ENCODE peak calls at places on chromosome 1, in nine cellular contexts. P is PC-3, Z is hepatocyte, Y is SK-N-SH, O is GM23338, D is HCT116, F is OCI-LY7, R is MM.1S, M is neural progenitor cell. G is an unnamed sample.

GRCh38 chr1:115412733-115413132 is 74.7 kb upstream of the NGF start:
- DNase-seq in R (no peak), M (no peak), Y (no peak), P (no peak), F (no peak), D (no peak), Z (no peak), O (no peak), G (no peak)

GRCh38 chr1:48552420-48552819 is 80.4 kb upstream of the SPATA6 start:
- DNase-seq in Y (no peak), D (peak; percentile 10), P (peak; percentile 59), O (peak; percentile 57), F (peak; percentile 20), M (peak; percentile 36), Z (peak; percentile 19), R (peak; percentile 9), G (no peak)

GRCh38 chr1:228941673-228942072 is 206.4 kb downstream of the RHOU start:
- DNase-seq in P (no peak), Y (no peak), D (no peak), Z (no peak), O (no peak), F (no peak), M (no peak), R (no peak), G (no peak)

GRCh38 chr1:208088319-208088718 is 155.9 kb downstream of the PLXNA2 start:
- DNase-seq in D (no peak), P (no peak), O (no peak), Z (no peak), Y (peak; percentile 29), R (no peak), M (no peak), F (no peak), G (peak; percentile 17)

GRCh38 chr1:12618661-12619395 is 818 bp upstream of the DHRS3 start:
- DNase-seq in P (peak; percentile 87), O (peak; percentile 86), M (peak; percentile 79), R (peak; percentile 21), Z (peak; percentile 91), F (no peak), Y (peak; percentile 43), D (peak; percentile 78), G (peak; percentile 93)

GRCh38 chr1:62194651-62195282 is at the start of gene L1TD1:
- DNase-seq in Y (peak; percentile 25), F (no peak), Z (peak; percentile 60), M (peak; percentile 88), R (no peak), P (no peak), O (peak; percentile 99), D (no peak), G (peak; percentile 9)

GRCh38 chr1:38941527-38942019 is at the start of gene RHBDL2:
- DNase-seq in F (no peak), O (peak; percentile 32), P (peak; percentile 85), Y (peak; percentile 7), M (peak; percentile 25), R (no peak), D (no peak), Z (no peak), G (peak; percentile 89)

GRCh38 chr1:214072758-214073157 is 85.0 kb downstream of the PROX1 start:
- DNase-seq in Z (no peak), P (no peak), Y (no peak), O (no peak), F (no peak), M (no peak), R (no peak), D (no peak), G (no peak)

GRCh38 chr1:61142726-61143500 is 60.6 kb downstream of the NFIA start:
- DNase-seq in R (no peak), M (no peak), F (no peak), D (no peak), O (peak; percentile 31), P (peak; percentile 80), Z (no peak), Y (no peak), G (peak; percentile 40)

GRCh38 chr1:237875291-237875690 is 15.4 kb downstream of the ZP4 start:
- DNase-seq in R (no peak), P (peak; percentile 63), O (no peak), F (no peak), Y (no peak), D (no peak), M (no peak), Z (no peak), G (no peak)

GRCh38 chr1:40039245-40039756 is 1.2 kb upstream of the CAP1 start:
- DNase-seq in R (peak; percentile 62), F (peak; percentile 88), P (peak; percentile 34), Y (no peak), O (no peak), Z (no peak), M (no peak), D (no peak), G (no peak)

GRCh38 chr1:88488277-88488676 is 195.8 kb upstream of the PKN2 start:
- DNase-seq in Y (no peak), P (peak; percentile 76), M (no peak), R (no peak), D (no peak), Z (no peak), O (no peak), F (no peak), G (peak; percentile 13)

GRCh38 chr1:117665523-117666274 is 59.9 kb downstream of the TENT5C start:
- DNase-seq in D (no peak), Z (no peak), Y (no peak), R (peak; percentile 37), M (no peak), O (no peak), P (no peak), F (no peak), G (no peak)

GRCh38 chr1:229284887-229285286 is 14.0 kb downstream of the RAB4A start:
- DNase-seq in P (no peak), O (no peak), F (no peak), D (no peak), R (no peak), Y (no peak), M (no peak), Z (no peak), G (no peak)

GRCh38 chr1:168483531-168483930 is 60.3 kb downstream of the XCL2 start:
- DNase-seq in P (peak; percentile 23), O (no peak), R (no peak), D (no peak), M (no peak), Z (no peak), F (no peak), Y (no peak), G (peak; percentile 87)
- TF ChIP-seq EZH2phosphoT487 in P (no peak), O (no peak), R (no peak), D (no peak), M (no peak), Z (no peak), F (no peak), Y (no peak), G (no peak)

GRCh38 chr1:3904843-3905185 is 4.7 kb upstream of the C1orf174 start:
- DNase-seq in Z (no peak), R (no peak), F (peak; percentile 49), P (no peak), M (no peak), Y (no peak), O (peak; percentile 9), D (no peak), G (no peak)
- TF ChIP-seq EZH2phosphoT487 in Z (no peak), R (no peak), F (no peak), P (no peak), M (no peak), Y (no peak), O (no peak), D (no peak), G (no peak)

DNA sequence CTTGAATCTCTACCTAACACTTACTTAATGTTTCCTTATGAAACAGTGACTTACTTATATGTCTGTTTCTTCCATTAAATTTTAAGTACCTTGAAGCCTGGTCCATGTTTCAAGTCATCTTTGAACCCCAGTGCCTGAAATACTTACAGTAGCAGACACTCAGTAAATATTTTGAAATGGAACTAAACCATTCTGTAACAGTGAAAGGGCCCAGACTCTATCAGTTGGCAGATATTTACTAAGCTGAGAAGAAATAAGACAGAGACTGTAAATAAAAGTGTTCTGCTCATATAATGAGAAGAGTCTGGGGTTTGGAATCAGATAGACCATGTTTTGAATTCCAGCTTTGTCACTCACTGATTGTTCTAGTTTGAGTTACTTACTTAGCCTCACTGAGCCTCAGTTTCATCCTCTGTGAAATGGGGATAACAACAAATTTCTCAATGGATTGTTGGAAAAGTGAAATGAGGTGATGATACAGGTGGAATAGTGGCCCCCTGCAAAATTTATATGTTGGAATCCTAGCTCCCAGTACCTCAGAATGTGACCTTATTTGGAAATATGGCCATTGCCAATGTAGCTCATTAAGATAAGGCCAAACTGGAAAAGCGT is 19.3 kb upstream of the C1orf21 start:
- DNase-seq in R (no peak), O (no peak), Z (no peak), F (no peak), D (no peak), P (no peak), Y (no peak), M (no peak), G (no peak)
- TF ChIP-seq EZH2phosphoT487 in R (no peak), O (no peak), Z (no peak), F (no peak), D (no peak), P (no peak), Y (no peak), M (no peak), G (no peak)

GRCh38 chr1:50369830-50370229 is 53.4 kb downstream of the DMRTA2 start:
- DNase-seq in F (no peak), P (no peak), Y (no peak), Z (no peak), R (no peak), M (peak; percentile 37), D (no peak), O (peak; percentile 63), G (no peak)

GRCh38 chr1:50373532-50373931 is 49.7 kb downstream of the DMRTA2 start:
- DNase-seq in M (no peak), Z (no peak), O (peak; percentile 40), F (no peak), Y (no peak), D (no peak), P (no peak), R (no peak), G (no peak)

GRCh38 chr1:50369008-50369634 is 54.1 kb downstream of the DMRTA2 start:
- DNase-seq in P (no peak), M (no peak), O (no peak), Y (no peak), D (no peak), R (no peak), F (no peak), Z (no peak), G (no peak)

GRCh38 chr1:50371749-50372148 is 51.5 kb downstream of the DMRTA2 start:
- DNase-seq in Z (no peak), M (no peak), Y (no peak), R (no peak), P (no peak), D (no peak), O (peak; percentile 48), F (no peak), G (peak; percentile 13)

DNA sequence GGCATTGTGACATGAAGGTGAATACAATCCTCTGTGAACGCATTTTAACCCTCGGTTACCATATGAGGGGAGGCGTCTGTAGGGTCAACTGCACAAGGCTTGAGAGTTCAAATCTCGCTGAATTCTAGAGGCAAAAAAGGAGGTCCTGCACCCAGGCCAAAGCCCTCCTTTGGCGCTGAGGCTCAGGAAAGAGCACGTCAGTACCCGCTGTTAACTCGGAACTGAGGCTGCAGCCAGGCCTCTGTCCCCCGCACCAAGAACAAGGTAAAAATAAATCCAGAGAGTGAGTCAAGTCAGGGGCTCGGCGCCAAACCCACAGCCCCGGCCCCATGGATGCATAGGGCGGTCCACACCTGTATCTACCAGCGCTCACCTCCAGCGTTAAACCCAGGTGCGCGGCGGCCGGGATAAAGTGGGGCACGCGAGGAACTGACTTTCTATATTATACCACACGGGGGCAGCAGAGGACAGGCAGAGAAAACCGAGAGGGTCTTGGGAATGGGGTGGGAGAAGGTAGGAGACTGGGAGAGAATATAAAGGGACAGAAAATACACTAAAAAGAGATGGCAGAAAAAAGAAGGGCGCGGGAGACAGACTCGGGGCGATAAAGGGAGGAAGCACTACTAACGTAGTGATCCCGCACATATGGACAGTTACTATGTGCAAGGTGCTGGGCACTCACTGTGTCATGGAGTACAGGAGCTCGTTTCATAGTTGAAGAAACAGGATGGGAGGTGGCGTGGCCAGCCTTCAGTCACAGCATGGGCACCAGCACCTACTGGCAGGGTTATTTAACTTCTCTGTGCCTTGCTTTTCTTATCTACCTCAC is 54.9 kb downstream of the DMRTA2 start:
- DNase-seq in P (peak; percentile 23), F (peak; percentile 25), Z (peak; percentile 63), R (peak; percentile 26), M (peak; percentile 63), Y (peak; percentile 80), O (peak; percentile 86), D (peak; percentile 21), G (peak; percentile 32)
- TF ChIP-seq EZH2phosphoT487 in P (no peak), F (no peak), Z (no peak), R (no peak), M (no peak), Y (no peak), O (no peak), D (no peak), G (no peak)

G was measured in GM23248.